ENCODE peak calls at places on chromosomes 2 and 18, in six cellular contexts. Z is skeletal muscle cell, O is aorta, B is kidney epithelial cell, K is GM12865, W is LHCN-M2. U is an unnamed sample.

GRCh38 chr2:99821572-99822369 is 320.6 kb downstream of the AFF3 start:
- DNase-seq in Z (no peak), O (no peak), B (peak), K (no peak), W (peak), U (no peak)

GRCh38 chr18:6992761-6993160 is 124.8 kb downstream of the LAMA1 start:
- DNase-seq in Z (no peak), O (no peak), B (no peak), K (no peak), W (no peak), U (no peak)

GRCh38 chr18:76419811-76420210 is 75.2 kb downstream of the ZNF516 start:
- DNase-seq in Z (no peak), O (no peak), B (no peak), K (no peak), W (no peak), U (no peak)

GRCh38 chr2:239721531-239721930 is 303.6 kb downstream of the NDUFA10 start:
- DNase-seq in Z (no peak), O (peak), B (no peak), K (no peak), W (no peak), U (no peak)

GRCh38 chr18:7300971-7301553 is 70.2 kb downstream of the LRRC30 start:
- DNase-seq in Z (no peak), O (no peak), B (no peak), K (no peak), W (no peak), U (no peak)

GRCh38 chr2:200373973-200374416 is 67.5 kb downstream of the SPATS2L start:
- DNase-seq in Z (no peak), O (no peak), B (no peak), K (peak), W (no peak), U (no peak)

GRCh38 chr2:881204-881918 is 69.3 kb upstream of the SNTG2 start:
- DNase-seq in Z (no peak), O (peak), B (no peak), K (peak), W (no peak), U (no peak)

GRCh38 chr2:141482697-141483096 is 648.1 kb downstream of the LRP1B start:
- DNase-seq in Z (no peak), O (no peak), B (no peak), K (no peak), W (no peak), U (no peak)

GRCh38 chr2:232668805-232669444 is 28.2 kb upstream of the GIGYF2 start:
- DNase-seq in Z (no peak), O (no peak), B (no peak), K (peak), W (no peak), U (no peak)

GRCh38 chr2:37918742-37919186 is 6.3 kb upstream of the RMDN2 start:
- DNase-seq in Z (no peak), O (no peak), B (no peak), K (no peak), W (no peak), U (no peak)

GRCh38 chr2:189146553-189146952 is 33.0 kb downstream of the COL5A2 start:
- DNase-seq in Z (no peak), O (no peak), B (no peak), K (no peak), W (no peak), U (no peak)

GRCh38 chr2:200408428-200409311 is 101.2 kb downstream of the KCTD18 start:
- DNase-seq in Z (peak), O (no peak), B (peak), K (no peak), W (peak), U (no peak)

GRCh38 chr2:233261819-233262555 is 10.5 kb downstream of the ATG16L1 start:
- DNase-seq in Z (no peak), O (no peak), B (no peak), K (peak), W (no peak), U (no peak)

GRCh38 chr2:100935372-100935752 is 66.7 kb upstream of the RPL31 start:
- DNase-seq in Z (no peak), O (no peak), B (no peak), K (no peak), W (peak), U (no peak)

GRCh38 chr2:231334179-231334930 is 61.2 kb upstream of the B3GNT7 start:
- DNase-seq in Z (no peak), O (no peak), B (no peak), K (no peak), W (peak), U (no peak)

GRCh38 chr2:221156335-221156734 is 415.8 kb downstream of the EPHA4 start:
- DNase-seq in Z (no peak), O (no peak), B (no peak), K (no peak), W (no peak), U (no peak)

U was measured in brain pericyte.